ENCODE peak calls at places on chromosomes 16 and 17, in six cellular contexts. R is stimulated activated CD4-positive, alpha-beta T cell treated with anti-CD3 and anti-CD28 coated beads, Interleukin-15, amount 100 ng/mL, for 1 hour; E is head of caudate nucleus; O is ascending aorta; Q is frontal cortex; Z is T-helper 9 cell. W is an unnamed sample.

GRCh38 chr16:22352726-22353125 is 21.7 kb downstream of the CDR2 start:
- DNase-seq in R (no peak), E (no peak), O (no peak), Q (no peak), Z (no peak), W (no peak)

GRCh38 chr17:35313875-35314409 is 59.5 kb downstream of the SLFN11 start:
- DNase-seq in R (no peak), E (no peak), O (peak; percentile 64), Q (no peak), Z (no peak), W (no peak)

GRCh38 chr17:83149761-83150251 is 70.4 kb downstream of the METRNL start:
- DNase-seq in R (no peak), E (no peak), O (no peak), Q (no peak), Z (no peak), W (peak; percentile 80)

GRCh38 chr17:17119533-17119932 is 77.3 kb downstream of the MPRIP start:
- DNase-seq in R (peak; percentile 24), E (no peak), O (no peak), Q (no peak), Z (peak; percentile 59), W (no peak)

GRCh38 chr17:57478851-57479250 is 222.5 kb downstream of the MSI2 start:
- DNase-seq in R (no peak), E (no peak), O (no peak), Q (no peak), Z (no peak), W (no peak)

GRCh38 chr17:47857551-47858410 is 6.8 kb upstream of the SP6 start:
- DNase-seq in R (no peak), E (no peak), O (no peak), Q (no peak), Z (no peak), W (no peak)

GRCh38 chr17:15442316-15443185 is 24.9 kb downstream of the CDRT4 start:
- DNase-seq in R (no peak), E (peak; percentile 52), O (no peak), Q (no peak), Z (no peak), W (no peak)

GRCh38 chr16:81500833-81501521 is 56.4 kb downstream of the CMIP start:
- DNase-seq in R (no peak), E (no peak), O (peak; percentile 75), Q (no peak), Z (no peak), W (no peak)

GRCh38 chr17:46742539-46743270 is 75.8 kb downstream of the WNT3 start:
- DNase-seq in R (no peak), E (no peak), O (no peak), Q (no peak), Z (no peak), W (no peak)

GRCh38 chr16:85238233-85238647 is 126.0 kb upstream of the CIBAR2 start:
- DNase-seq in R (no peak), E (peak; percentile 34), O (peak; percentile 89), Q (peak; percentile 70), Z (no peak), W (peak; percentile 93)

GRCh38 chr17:65095465-65095864 is 38.9 kb upstream of the GNA13 start:
- DNase-seq in R (no peak), E (no peak), O (no peak), Q (no peak), Z (no peak), W (no peak)